ENCODE peak calls at places on chromosomes 6 and 20, in five cellular contexts. Y is H9, R is lower lobe of right lung, G is esophagus squamous epithelium, Q is sigmoid colon. W is an unnamed sample.

GRCh38 chr6:90818163-90818562 is 231.3 kb upstream of the MAP3K7 start:
- DNase-seq in Y (no peak), G (no peak), R (no peak), Q (no peak), W (no peak)

GRCh38 chr6:18536693-18537092 is 149.5 kb downstream of the RNF144B start:
- DNase-seq in Q (no peak), R (no peak), G (no peak), Y (no peak), W (no peak)

GRCh38 chr6:158211273-158212055 is 43.3 kb downstream of the GTF2H5 start:
- DNase-seq in R (no peak), Q (no peak), Y (no peak), G (no peak), W (no peak)

GRCh38 chr6:30463651-30464618 is 25.4 kb upstream of the HLA-E start:
- DNase-seq in Q (no peak), Y (no peak), R (peak), G (no peak), W (no peak)

GRCh38 chr20:59948828-59949720 is 8.9 kb downstream of the FAM217B start:
- DNase-seq in Y (no peak), R (no peak), G (no peak), Q (no peak), W (peak)

GRCh38 chr6:170236131-170236851 is 54.6 kb downstream of the DLL1 start:
- DNase-seq in G (no peak), Q (peak), Y (no peak), R (no peak), W (no peak)

GRCh38 chr6:82396964-82397761 is 33.5 kb downstream of the TPBG start:
- DNase-seq in R (no peak), Q (no peak), G (no peak), Y (no peak), W (no peak)

GRCh38 chr6:139778688-139779087 is 404.2 kb upstream of the CITED2 start:
- DNase-seq in R (no peak), Y (no peak), Q (no peak), G (no peak), W (no peak)

GRCh38 chr6:30013296-30013922 is 47.7 kb upstream of the POLR1H start:
- DNase-seq in Y (peak), G (no peak), R (no peak), Q (no peak), W (no peak)

GRCh38 chr6:150503586-150504339 is 95.9 kb upstream of the PLEKHG1 start:
- DNase-seq in Y (no peak), R (no peak), Q (no peak), G (no peak), W (no peak)

DNA sequence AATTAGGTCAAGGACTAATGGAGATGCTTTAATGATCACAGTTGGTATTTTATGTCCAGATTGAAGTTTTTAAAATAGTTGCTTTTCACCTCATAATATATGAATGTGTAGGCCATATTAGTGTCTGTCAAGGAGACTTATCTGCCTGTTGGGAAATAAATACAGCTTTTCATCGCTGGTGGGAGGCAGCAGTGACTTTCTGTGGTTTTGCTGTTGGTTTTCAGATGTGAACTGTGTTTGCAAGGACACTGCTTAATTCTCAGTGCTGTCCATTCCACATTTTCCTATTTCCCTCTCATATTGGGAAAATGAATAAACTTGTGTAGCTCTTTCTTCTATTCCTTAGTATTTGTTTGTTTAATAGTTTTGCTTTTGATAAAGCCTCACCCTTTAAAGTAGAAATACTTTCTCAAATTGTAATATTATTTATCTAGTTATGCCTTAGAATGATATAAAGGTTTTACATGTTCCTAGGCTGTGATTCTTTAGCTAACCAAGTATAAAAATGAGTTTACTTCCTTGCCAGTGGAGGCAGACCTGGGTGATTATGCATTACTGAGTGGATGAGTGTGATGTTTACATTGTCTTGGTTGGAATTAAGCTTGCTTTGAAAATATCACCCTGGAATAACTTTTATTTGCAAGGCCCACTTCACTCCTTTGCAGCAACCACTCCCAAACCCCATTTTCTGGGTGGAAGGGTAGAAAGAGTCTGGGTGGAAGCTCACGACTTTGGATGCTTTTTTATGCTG is 3.3 kb downstream of the PLCB4 start:
- DNase-seq in Q (no peak), G (no peak), R (no peak), Y (no peak), W (no peak)
- TF ChIP-seq CTCF in Q (no peak), G (no peak), R (no peak), Y (no peak), W (no peak)

GRCh38 chr6:4464638-4465037 is 311.6 kb upstream of the CDYL start:
- DNase-seq in Y (no peak), Q (no peak), G (no peak), R (no peak), W (no peak)

GRCh38 chr6:4472222-4472621 is 304.0 kb upstream of the CDYL start:
- DNase-seq in R (no peak), Y (no peak), Q (no peak), G (no peak), W (no peak)

GRCh38 chr6:4466260-4466659 is 309.9 kb upstream of the CDYL start:
- DNase-seq in G (no peak), Q (no peak), R (peak), Y (no peak), W (no peak)

GRCh38 chr6:4470698-4471210 is 305.4 kb upstream of the CDYL start:
- DNase-seq in G (no peak), R (no peak), Y (peak), Q (no peak), W (no peak)

GRCh38 chr6:4466769-4467480 is 309.3 kb upstream of the CDYL start:
- DNase-seq in R (no peak), Y (no peak), G (no peak), Q (no peak), W (no peak)
- TF ChIP-seq CTCF in R (no peak), Y (no peak), G (no peak), Q (no peak), W (no peak)

GRCh38 chr6:37168809-37169457 is 1.0 kb upstream of the PIM1 start:
- DNase-seq in Y (no peak), G (no peak), Q (no peak), R (no peak), W (no peak)

GRCh38 chr6:37171970-37172812 is 2.2 kb downstream of the PIM1 start:
- DNase-seq in Q (peak), Y (peak), R (peak), G (peak), W (peak)

GRCh38 chr6:37169458-37170272 is at the start of gene PIM1:
- DNase-seq in Y (peak), G (peak), Q (peak), R (peak), W (peak)

GRCh38 chr6:37171141-37171969 is 1.4 kb downstream of the PIM1 start:
- DNase-seq in Y (peak), R (peak), G (no peak), Q (peak), W (peak)

DNA sequence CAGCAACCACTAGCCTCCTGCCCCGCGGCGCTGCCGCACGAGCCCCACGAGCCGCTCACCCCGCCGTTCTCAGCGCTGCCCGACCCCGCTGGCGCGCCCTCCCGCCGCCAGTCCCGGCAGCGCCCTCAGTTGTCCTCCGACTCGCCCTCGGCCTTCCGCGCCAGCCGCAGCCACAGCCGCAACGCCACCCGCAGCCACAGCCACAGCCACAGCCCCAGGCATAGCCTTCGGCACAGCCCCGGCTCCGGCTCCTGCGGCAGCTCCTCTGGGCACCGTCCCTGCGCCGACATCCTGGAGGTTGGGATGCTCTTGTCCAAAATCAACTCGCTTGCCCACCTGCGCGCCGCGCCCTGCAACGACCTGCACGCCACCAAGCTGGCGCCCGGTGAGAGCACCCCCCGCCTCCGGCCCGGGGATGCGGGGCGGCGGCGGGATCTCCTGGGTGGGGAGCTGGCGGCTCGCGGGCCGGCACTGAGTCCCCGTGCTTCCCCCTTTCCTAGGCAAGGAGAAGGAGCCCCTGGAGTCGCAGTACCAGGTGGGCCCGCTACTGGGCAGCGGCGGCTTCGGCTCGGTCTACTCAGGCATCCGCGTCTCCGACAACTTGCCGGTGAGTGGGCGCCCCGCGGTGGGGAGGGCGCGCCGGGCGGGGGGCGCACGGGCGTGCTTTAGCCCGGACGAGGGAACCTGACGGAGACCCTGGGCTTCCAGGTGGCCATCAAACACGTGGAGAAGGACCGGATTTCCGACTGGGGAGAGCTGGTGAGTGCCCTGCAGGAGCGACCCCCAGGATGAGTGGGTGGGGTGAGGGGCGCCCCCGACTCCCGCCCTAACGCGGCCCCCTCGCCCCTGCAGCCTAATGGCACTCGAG is 555 bp downstream of the PIM1 start:
- DNase-seq in G (no peak), Y (peak), Q (peak), R (peak), W (peak)
- TF ChIP-seq CTCF in G (peak), Y (peak), Q (peak), R (peak), W (no peak)

GRCh38 chr20:4008877-4009276 is 6.5 kb downstream of the RNF24 start:
- DNase-seq in Y (no peak), Q (no peak), R (no peak), G (no peak), W (no peak)
- TF ChIP-seq CTCF in Y (no peak), Q (no peak), R (no peak), G (no peak), W (no peak)

GRCh38 chr20:43571310-43571709 is 12.5 kb downstream of the SGK2 start:
- DNase-seq in G (no peak), Y (no peak), Q (no peak), R (no peak), W (no peak)
- TF ChIP-seq CTCF in G (no peak), Y (no peak), Q (no peak), R (no peak), W (no peak)

GRCh38 chr20:38373231-38373867 is 27.1 kb downstream of the LBP start:
- DNase-seq in Y (no peak), Q (no peak), G (no peak), R (no peak), W (no peak)

GRCh38 chr20:38377039-38377715 is 30.9 kb downstream of the LBP start:
- DNase-seq in Q (no peak), G (no peak), R (no peak), Y (no peak), W (no peak)

GRCh38 chr20:38373898-38374297 is 27.6 kb downstream of the LBP start:
- DNase-seq in Q (no peak), G (no peak), R (no peak), Y (no peak), W (no peak)

GRCh38 chr20:38369387-38369786 is 23.1 kb downstream of the LBP start:
- DNase-seq in Y (no peak), Q (no peak), R (no peak), G (no peak), W (no peak)

GRCh38 chr20:38372830-38373229 is 26.5 kb downstream of the LBP start:
- DNase-seq in G (no peak), R (no peak), Y (no peak), Q (no peak), W (no peak)
- TF ChIP-seq CTCF in G (no peak), R (no peak), Y (no peak), Q (no peak), W (no peak)

DNA sequence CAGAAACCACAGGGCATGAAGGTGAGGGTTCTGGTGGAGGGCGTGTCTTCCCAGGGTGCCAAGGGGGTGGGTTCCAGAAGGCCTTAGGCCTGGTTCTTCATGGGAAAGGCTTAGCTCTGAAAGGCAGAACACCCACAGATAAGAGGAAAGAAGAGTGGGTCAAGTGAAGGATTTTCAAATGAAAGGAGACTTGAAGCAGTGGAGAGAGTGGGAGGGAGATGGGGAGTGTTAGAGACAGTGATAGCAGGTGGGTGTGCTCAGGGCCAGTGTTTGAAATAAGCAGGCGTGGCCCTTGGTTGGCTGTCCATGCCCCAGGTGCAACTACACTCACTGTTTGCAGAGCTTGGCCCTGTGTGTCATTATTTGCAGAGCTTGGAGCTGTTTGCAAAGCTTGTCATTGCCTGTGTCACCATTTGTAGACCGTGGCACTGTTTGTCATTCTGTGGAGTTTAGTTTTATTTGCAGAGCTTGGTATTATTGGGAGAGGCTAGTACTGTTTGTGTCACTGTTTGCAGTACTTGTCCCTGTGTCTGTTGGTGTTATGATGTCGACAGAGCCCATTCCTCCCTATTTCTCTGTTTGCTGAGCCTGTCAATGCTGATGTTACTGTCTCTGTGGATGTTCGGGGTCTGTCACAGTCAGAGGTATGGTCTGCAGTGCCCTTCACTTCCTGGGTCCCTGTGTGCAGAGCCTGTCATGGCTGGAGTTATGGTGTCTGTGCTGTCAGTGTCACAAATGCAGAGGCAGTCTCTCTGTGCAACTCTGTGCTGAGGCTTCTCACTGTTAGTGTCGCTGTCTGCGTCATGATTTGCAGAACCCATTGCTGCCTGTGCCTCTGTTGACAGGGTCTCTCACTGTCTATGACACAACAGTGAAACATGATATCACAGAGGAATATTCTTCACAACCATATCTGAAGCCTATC is 127.7 kb upstream of the LRFN2 start:
- DNase-seq in Y (no peak), Q (no peak), R (no peak), G (no peak), W (no peak)
- TF ChIP-seq CTCF in Y (no peak), Q (no peak), R (no peak), G (no peak), W (no peak)

GRCh38 chr6:44180886-44181285 is 22.3 kb downstream of the CAPN11 start:
- DNase-seq in R (no peak), G (no peak), Q (no peak), Y (no peak), W (no peak)
- TF ChIP-seq CTCF in R (no peak), G (no peak), Q (no peak), Y (no peak), W (no peak)